ENCODE peak calls at places on chromosome 20, in four cellular contexts. N, R, A and L are unnamed samples.

GRCh38 chr20:48824830-48825550 is 2.8 kb downstream of the PREX1 start:
- DNase-seq in N (no peak), R (no peak), A (no peak), L (no peak)

GRCh38 chr20:49672109-49672681 is 41.5 kb downstream of the B4GALT5 start:
- DNase-seq in N (no peak), R (no peak), A (no peak), L (no peak)

GRCh38 chr20:35953411-35954199 is 697 bp downstream of the SCAND1 start:
- DNase-seq in N (no peak), R (peak), A (peak), L (no peak)

GRCh38 chr20:1827974-1828785 is 67.0 kb upstream of the SIRPA start:
- DNase-seq in N (peak), R (no peak), A (peak), L (no peak)

GRCh38 chr20:45963059-45964011 is 8.7 kb downstream of the ZNF335 start:
- DNase-seq in N (peak), R (no peak), A (no peak), L (no peak)

GRCh38 chr20:48983423-48984400 is 62.2 kb downstream of the ARFGEF2 start:
- DNase-seq in N (peak), R (peak), A (no peak), L (no peak)

GRCh38 chr20:14845199-14846160 is 508.1 kb upstream of the FLRT3 start:
- DNase-seq in N (peak), R (no peak), A (no peak), L (no peak)

GRCh38 chr20:33680681-33681080 is 5.5 kb downstream of the E2F1 start:
- DNase-seq in N (no peak), R (peak), A (no peak), L (no peak)

GRCh38 chr20:31705598-31706597 is 16.8 kb downstream of the BCL2L1 start:
- DNase-seq in N (no peak), R (no peak), A (peak), L (no peak)

GRCh38 chr20:3659492-3660261 is 3.5 kb downstream of the GFRA4 start:
- DNase-seq in N (no peak), R (no peak), A (no peak), L (no peak)

GRCh38 chr20:36313476-36313875 is 7.3 kb downstream of the DLGAP4 start:
- DNase-seq in N (no peak), R (no peak), A (no peak), L (peak)

GRCh38 chr20:38109657-38110524 is 55.2 kb downstream of the TGM2 start:
- DNase-seq in N (peak), R (peak), A (no peak), L (peak)

GRCh38 chr20:36833275-36834020 is 42.5 kb upstream of the TLDC2 start:
- DNase-seq in N (no peak), R (peak), A (no peak), L (no peak)

GRCh38 chr20:41618807-41619294 is 674 bp upstream of the CHD6 start:
- DNase-seq in N (peak), R (no peak), A (no peak), L (peak)

GRCh38 chr20:2637246-2637645 is 15.2 kb upstream of the NOP56 start:
- DNase-seq in N (no peak), R (no peak), A (no peak), L (no peak)

GRCh38 chr20:24242763-24243162 is 226.7 kb upstream of the SYNDIG1 start:
- DNase-seq in N (no peak), R (no peak), A (no peak), L (no peak)

GRCh38 chr20:35030136-35030535 is 62.5 kb downstream of the TRPC4AP start:
- DNase-seq in N (no peak), R (peak), A (no peak), L (no peak)